ENCODE peak calls at places on chromosomes 6 and 20, in seven cellular contexts. J is suprapubic skin; P is cardiac muscle cell; F is neural crest cell; N is progenitor cell of endocrine pancreas; V is activated CD8-positive, alpha-beta T cell treated with anti-CD3 and anti-CD28 coated beads for 36 hours; H is MCF 10A. Q is an unnamed sample.

GRCh38 chr6:100464162-100464851 is 414 bp downstream of the SIM1 start:
- DNase-seq in J (no peak), P (peak; percentile 41), F (no peak), N (no peak), V (no peak), H (no peak), Q (no peak)

GRCh38 chr6:19838442-19839236 is 1.5 kb downstream of the ID4 start:
- DNase-seq in J (peak; percentile 71), P (peak; percentile 53), F (peak; percentile 37), N (peak; percentile 67), V (no peak), H (peak; percentile 23), Q (no peak)

GRCh38 chr6:14975124-14975815 is 270.6 kb upstream of the JARID2 start:
- DNase-seq in J (no peak), P (no peak), F (no peak), N (no peak), V (peak; percentile 4), H (peak; percentile 17), Q (no peak)

GRCh38 chr20:61263938-61264337 is 11.9 kb downstream of the CDH4 start:
- DNase-seq in J (no peak), P (no peak), F (no peak), N (no peak), V (no peak), H (no peak), Q (no peak)

GRCh38 chr6:47414517-47415167 is 62.9 kb upstream of the CD2AP start:
- DNase-seq in J (no peak), P (no peak), F (no peak), N (no peak), V (no peak), H (peak; percentile 37), Q (no peak)

GRCh38 chr6:116371384-116372209 is 850 bp downstream of the DSE start:
- DNase-seq in J (peak; percentile 93), P (peak; percentile 81), F (peak; percentile 63), N (peak; percentile 58), V (peak; percentile 34), H (peak; percentile 94), Q (peak; percentile 94)

GRCh38 chr6:111764238-111765182 is 108.7 kb downstream of the FYN start:
- DNase-seq in J (no peak), P (peak; percentile 20), F (no peak), N (no peak), V (peak; percentile 81), H (no peak), Q (no peak)

GRCh38 chr20:39850236-39850635 is 838.8 kb downstream of the MAFB start:
- DNase-seq in J (no peak), P (no peak), F (no peak), N (no peak), V (no peak), H (no peak), Q (no peak)

GRCh38 chr6:111642463-111643158 is 36.9 kb upstream of the TRAF3IP2 start:
- DNase-seq in J (peak; percentile 72), P (peak; percentile 81), F (peak; percentile 28), N (no peak), V (peak; percentile 59), H (peak; percentile 80), Q (no peak)

GRCh38 chr20:9235518-9235917 is 166.6 kb downstream of the PLCB4 start:
- DNase-seq in J (no peak), P (no peak), F (no peak), N (no peak), V (no peak), H (peak; percentile 71), Q (no peak)

GRCh38 chr20:35295058-35295457 is 2.8 kb upstream of the FAM83C start:
- DNase-seq in J (no peak), P (no peak), F (no peak), N (no peak), V (no peak), H (no peak), Q (peak; percentile 1)

GRCh38 chr20:38453941-38454340 is 18.7 kb upstream of the RALGAPB start:
- DNase-seq in J (no peak), P (no peak), F (no peak), N (no peak), V (no peak), H (no peak), Q (no peak)

GRCh38 chr6:15945593-15946159 is 183.2 kb upstream of the MYLIP start:
- DNase-seq in J (no peak), P (no peak), F (no peak), N (no peak), V (no peak), H (peak; percentile 34), Q (no peak)

GRCh38 chr20:60137657-60138245 is 179.5 kb downstream of the CDH26 start:
- DNase-seq in J (no peak), P (no peak), F (peak; percentile 14), N (no peak), V (peak; percentile 56), H (peak; percentile 65), Q (no peak)
- TF ChIP-seq CTCF in J (peak; percentile 37), P (peak; percentile 10), F (peak; percentile 66), N (peak; percentile 58), V (peak; percentile 56), H (peak; percentile 71), Q (peak; percentile 66)

DNA sequence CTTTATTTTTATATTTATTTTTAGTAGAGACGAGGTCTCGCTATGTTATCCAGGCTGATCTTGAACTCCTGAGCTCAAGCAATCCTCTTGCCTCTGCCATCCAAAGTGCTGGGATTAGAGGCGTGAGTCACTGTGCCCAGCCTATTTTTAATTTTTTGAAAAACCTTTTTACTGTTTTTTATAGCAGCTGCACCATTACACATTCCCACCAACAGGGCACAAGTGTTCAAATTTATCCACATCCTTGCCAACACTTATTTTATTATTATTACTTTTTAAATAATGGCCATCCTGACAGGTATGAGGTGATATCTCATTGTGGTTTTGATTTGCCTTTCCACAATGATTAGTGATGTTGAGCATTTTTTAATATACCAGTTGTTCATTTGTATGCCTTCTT is 42.5 kb downstream of the PACSIN1 start:
- DNase-seq in J (no peak), P (no peak), F (no peak), N (no peak), V (no peak), H (no peak), Q (no peak)
- TF ChIP-seq CTCF in J (no peak), P (peak; percentile 4), F (peak; percentile 45), N (peak; percentile 20), V (no peak), H (no peak), Q (peak; percentile 56)

GRCh38 chr6:146526192-146526591 is 17.4 kb upstream of the RAB32 start:
- DNase-seq in J (no peak), P (no peak), F (no peak), N (no peak), V (no peak), H (peak; percentile 6), Q (no peak)
- TF ChIP-seq CTCF in J (no peak), P (peak; percentile 30), F (peak; percentile 38), N (peak; percentile 10), V (no peak), H (peak; percentile 21), Q (peak; percentile 71)

GRCh38 chr20:7926767-7927166 is 13.5 kb downstream of the HAO1 start:
- DNase-seq in J (no peak), P (peak; percentile 5), F (no peak), N (no peak), V (peak; percentile 4), H (peak; percentile 50), Q (no peak)
- TF ChIP-seq CTCF in J (peak; percentile 16), P (peak; percentile 69), F (peak; percentile 69), N (peak; percentile 70), V (peak; percentile 25), H (peak; percentile 59), Q (peak; percentile 82)

DNA sequence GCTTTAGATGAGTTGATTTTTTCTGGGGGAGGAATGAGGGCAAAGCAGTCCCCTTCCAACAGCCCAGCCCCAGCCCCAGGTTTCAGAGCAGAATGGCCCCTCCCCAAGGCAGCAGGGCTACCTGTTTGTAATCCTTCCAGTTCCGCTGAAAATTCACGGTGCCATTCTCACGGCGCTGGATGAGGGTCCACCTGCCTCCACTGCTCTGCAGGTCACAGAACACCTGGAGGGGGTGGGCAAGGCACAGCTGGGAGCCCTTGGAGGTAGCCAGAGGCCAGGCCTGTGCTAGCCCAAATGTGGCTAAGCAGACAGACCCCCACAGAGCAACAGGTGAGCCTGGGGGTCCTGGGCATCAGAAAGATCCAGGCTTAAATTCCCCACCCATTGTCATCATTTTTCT is 36.5 kb downstream of the ANGPT4 start:
- DNase-seq in J (no peak), P (no peak), F (no peak), N (no peak), V (no peak), H (no peak), Q (no peak)
- TF ChIP-seq CTCF in J (no peak), P (no peak), F (no peak), N (no peak), V (no peak), H (no peak), Q (no peak)

DNA sequence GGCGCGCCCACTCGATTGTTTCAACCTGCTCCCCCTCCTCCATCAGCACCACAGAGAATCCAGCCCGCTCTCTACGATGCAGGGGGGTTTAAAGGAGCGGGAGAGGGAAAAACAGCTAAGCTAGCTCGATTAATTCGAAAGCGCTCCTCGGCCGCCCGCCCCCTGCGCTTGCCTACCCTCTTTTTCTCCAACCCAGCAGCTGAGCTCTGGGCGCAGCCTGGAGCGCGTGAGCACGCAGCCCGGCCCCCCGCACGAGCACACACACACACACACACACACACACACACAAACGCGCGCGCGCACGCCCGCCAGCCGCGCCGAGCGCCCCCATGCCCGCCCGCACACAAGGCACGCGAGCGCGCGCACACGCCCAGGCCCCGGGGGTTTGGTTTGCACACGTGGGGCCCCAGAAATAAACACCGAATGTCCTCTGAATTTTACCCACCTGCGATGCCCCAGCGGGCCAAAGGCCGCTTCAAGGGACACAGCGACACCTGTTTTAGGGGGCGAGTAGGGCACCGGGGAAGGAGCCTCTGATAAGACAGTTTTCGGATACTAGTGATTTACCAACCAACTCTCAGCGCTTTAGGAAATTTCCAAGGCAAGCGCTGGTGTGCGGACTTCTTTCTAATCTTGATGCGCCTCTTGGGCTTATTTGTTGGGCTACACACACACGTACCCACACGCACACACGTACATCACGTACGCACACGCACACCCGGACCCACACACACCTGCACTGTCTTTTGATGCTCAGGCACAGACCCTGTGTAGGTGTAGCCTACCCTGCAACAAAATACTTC is 787 bp upstream of the NRN1 start:
- DNase-seq in J (peak; percentile 68), P (peak; percentile 50), F (peak; percentile 30), N (no peak), V (peak; percentile 75), H (no peak), Q (no peak)
- TF ChIP-seq CTCF in J (no peak), P (no peak), F (peak; percentile 43), N (peak; percentile 56), V (peak; percentile 30), H (no peak), Q (peak; percentile 35)

DNA sequence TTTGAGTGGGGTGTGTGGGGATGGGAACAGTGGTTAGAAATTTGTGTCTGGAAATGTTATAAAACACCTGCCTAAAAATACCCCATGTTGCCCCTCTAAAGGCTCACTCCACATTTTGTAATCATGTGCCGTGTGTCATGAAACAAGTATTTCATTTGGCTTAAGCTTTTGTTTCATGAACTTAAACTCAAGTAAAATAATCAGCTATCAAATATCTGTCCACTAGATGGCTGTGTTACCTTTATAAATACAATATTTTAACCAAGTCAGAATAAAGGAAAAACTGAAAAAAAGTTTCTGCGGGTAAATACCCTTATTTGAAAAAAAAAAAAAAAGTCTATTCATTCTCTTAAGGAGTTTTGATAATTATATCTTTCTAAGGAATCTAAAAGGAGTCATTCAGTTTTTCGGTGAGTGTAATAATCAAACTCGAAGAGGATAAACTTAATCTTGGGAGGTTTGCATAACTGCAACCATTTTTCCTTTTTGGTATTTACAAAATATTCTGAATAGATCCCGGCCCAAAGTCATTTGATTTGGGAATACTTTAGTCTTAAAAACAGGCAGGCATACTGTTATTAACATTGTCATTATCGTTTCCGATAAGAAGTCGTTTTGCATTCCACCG is 29.9 kb upstream of the MTRF1L start:
- DNase-seq in J (no peak), P (peak; percentile 12), F (no peak), N (no peak), V (no peak), H (peak; percentile 46), Q (no peak)
- TF ChIP-seq CTCF in J (no peak), P (peak; percentile 40), F (peak; percentile 73), N (peak; percentile 58), V (no peak), H (peak; percentile 43), Q (peak; percentile 88)

Q was measured in chondrocyte.